ENCODE peak calls at places on chromosomes 6 and 20, in five cellular contexts. A is adrenal gland, B is AG04450, Y is coronary artery, N is brain microvascular endothelial cell. V is an unnamed sample.

GRCh38 chr20:25481235-25481917 is 73.9 kb downstream of the GINS1 start:
- DNase-seq in A (no peak), B (no peak), Y (no peak), N (no peak), V (no peak)

GRCh38 chr20:60424267-60424904 is 466.2 kb downstream of the CDH26 start:
- DNase-seq in A (no peak), B (no peak), Y (no peak), N (no peak), V (no peak)

GRCh38 chr20:6525447-6526303 is 241.8 kb upstream of the BMP2 start:
- DNase-seq in A (no peak), B (no peak), Y (no peak), N (peak), V (no peak)

GRCh38 chr20:45456632-45457031 is 12.9 kb upstream of the WFDC2 start:
- DNase-seq in A (no peak), B (no peak), Y (no peak), N (no peak), V (no peak)

GRCh38 chr20:24366605-24367004 is 102.8 kb upstream of the SYNDIG1 start:
- DNase-seq in A (no peak), B (no peak), Y (no peak), N (no peak), V (no peak)

GRCh38 chr6:142416179-142416578 is 114.4 kb downstream of the ADGRG6 start:
- DNase-seq in A (no peak), B (peak), Y (no peak), N (peak), V (no peak)

GRCh38 chr6:13248053-13248452 is 80.3 kb downstream of the TBC1D7 start:
- DNase-seq in A (no peak), B (peak), Y (no peak), N (peak), V (no peak)

GRCh38 chr20:47704746-47705496 is 80.4 kb downstream of the SULF2 start:
- DNase-seq in A (no peak), B (no peak), Y (no peak), N (no peak), V (peak)

GRCh38 chr6:122620902-122621301 is 10.7 kb downstream of the PKIB start:
- DNase-seq in A (no peak), B (no peak), Y (no peak), N (no peak), V (no peak)

GRCh38 chr20:16007978-16008377 is 565.3 kb downstream of the KIF16B start:
- DNase-seq in A (no peak), B (no peak), Y (no peak), N (no peak), V (no peak)

GRCh38 chr6:12119085-12119588 is 107.0 kb downstream of the HIVEP1 start:
- DNase-seq in A (no peak), B (no peak), Y (no peak), N (no peak), V (no peak)

GRCh38 chr6:164034602-164035140 is 620.2 kb downstream of the QKI start:
- DNase-seq in A (no peak), B (no peak), Y (no peak), N (no peak), V (no peak)

GRCh38 chr6:110415297-110415916 is at the start of gene DDO:
- DNase-seq in A (peak), B (no peak), Y (peak), N (no peak), V (peak)

GRCh38 chr6:141467881-141468280 is 664.8 kb upstream of the GJE1 start:
- DNase-seq in A (no peak), B (no peak), Y (no peak), N (peak), V (no peak)

GRCh38 chr6:42387336-42387735 is 64.4 kb downstream of the TRERF1 start:
- DNase-seq in A (no peak), B (no peak), Y (no peak), N (no peak), V (no peak)

GRCh38 chr6:157535354-157536217 is 154.6 kb downstream of the ZDHHC14 start:
- DNase-seq in A (no peak), B (no peak), Y (no peak), N (peak), V (no peak)

GRCh38 chr6:79307321-79308036 is 73.0 kb upstream of the HMGN3 start:
- DNase-seq in A (no peak), B (no peak), Y (no peak), N (peak), V (no peak)

GRCh38 chr6:52361945-52362442 is at the start of gene PAQR8:
- DNase-seq in A (peak), B (no peak), Y (peak), N (peak), V (peak)

GRCh38 chr6:55836481-55836880 is 38.9 kb downstream of the BMP5 start:
- DNase-seq in A (no peak), B (no peak), Y (no peak), N (no peak), V (no peak)
- H3K27ac ChIP-seq in A (no peak), B (no peak), Y (no peak), N (no peak), V (peak)

DNA sequence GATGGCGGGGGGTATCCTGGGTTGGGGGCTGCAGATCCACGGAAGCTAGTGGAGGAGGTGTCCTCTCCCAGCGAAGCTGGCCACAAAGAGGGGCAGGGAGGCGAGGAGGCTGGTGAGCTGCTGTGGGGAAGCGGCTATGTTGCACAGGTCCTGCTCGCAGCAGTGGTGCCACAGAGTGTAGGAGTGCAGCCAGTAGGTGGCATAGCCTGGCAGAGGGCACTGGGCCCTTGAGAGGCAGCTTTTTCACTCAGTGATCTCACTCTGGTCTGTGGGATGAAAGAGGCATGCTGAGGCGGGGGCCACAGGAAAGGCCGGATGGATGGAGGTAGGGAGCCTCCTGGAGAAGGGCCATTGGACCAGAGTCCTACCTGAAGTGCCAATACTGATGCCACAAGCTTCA is 2.9 kb upstream of the LY6G6D start:
- DNase-seq in A (no peak), B (no peak), Y (no peak), N (no peak), V (no peak)
- TF ChIP-seq CTCF in A (no peak), B (no peak), Y (no peak), N (peak), V (peak)

DNA sequence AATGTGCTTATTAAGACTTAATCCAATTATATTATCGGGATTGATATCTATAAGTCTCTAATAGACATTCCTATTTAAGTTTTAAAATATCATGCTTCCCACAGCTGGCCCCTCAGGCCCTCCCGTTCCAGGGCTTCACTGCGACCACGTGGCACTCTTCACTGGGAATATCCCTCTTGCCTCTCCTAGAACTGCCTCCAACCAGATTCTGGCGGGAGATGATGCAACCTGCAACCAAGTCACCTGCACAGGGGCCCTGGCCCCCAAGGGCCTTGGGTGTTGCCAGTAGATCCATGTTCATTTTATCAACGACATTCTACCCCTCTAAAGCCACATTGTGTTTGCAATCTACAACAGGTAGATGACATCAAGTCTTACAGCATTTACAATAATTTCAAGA is 18.4 kb upstream of the RAMACL start:
- DNase-seq in A (no peak), B (no peak), Y (no peak), N (no peak), V (no peak)
- H3K27ac ChIP-seq in A (no peak), B (no peak), Y (no peak), N (no peak), V (no peak)

GRCh38 chr20:41398408-41398807 is 31.8 kb upstream of the EMILIN3 start:
- DNase-seq in A (no peak), B (peak), Y (no peak), N (no peak), V (peak)
- TF ChIP-seq CTCF in A (no peak), B (peak), Y (no peak), N (no peak), V (no peak)

GRCh38 chr6:148616811-148617210 is 130.0 kb upstream of the UST start:
- DNase-seq in A (no peak), B (no peak), Y (no peak), N (no peak), V (no peak)

GRCh38 chr6:148608211-148608951 is 138.4 kb upstream of the UST start:
- DNase-seq in A (no peak), B (no peak), Y (no peak), N (no peak), V (no peak)

GRCh38 chr6:148612043-148612442 is 134.8 kb upstream of the UST start:
- DNase-seq in A (no peak), B (no peak), Y (no peak), N (no peak), V (no peak)

DNA sequence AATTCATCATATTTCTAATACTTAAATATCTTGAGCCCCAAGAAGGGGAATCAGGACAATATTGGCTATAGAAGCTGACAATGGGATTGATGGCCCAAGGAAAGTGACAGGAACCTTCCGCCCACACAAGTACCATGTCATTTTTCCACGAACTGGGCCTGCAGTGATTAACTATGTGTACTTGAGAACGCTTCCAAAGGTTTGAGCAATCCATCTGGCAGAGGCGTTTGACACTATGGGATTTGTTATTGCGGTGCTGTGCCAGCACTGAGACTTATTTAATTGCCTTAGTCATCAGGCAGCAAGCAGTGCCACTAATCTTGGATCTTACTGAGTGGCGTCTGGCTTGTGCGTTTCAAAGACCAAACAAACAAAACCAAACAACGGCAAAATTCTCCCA is 135.6 kb upstream of the UST start:
- DNase-seq in A (peak), B (no peak), Y (peak), N (no peak), V (peak)
- H3K27ac ChIP-seq in A (no peak), B (no peak), Y (peak), N (no peak), V (peak)

GRCh38 chr20:51337126-51337805 is 205.3 kb downstream of the NFATC2 start:
- DNase-seq in A (no peak), B (no peak), Y (no peak), N (no peak), V (no peak)

GRCh38 chr20:51334609-51335008 is 207.9 kb downstream of the NFATC2 start:
- DNase-seq in A (no peak), B (no peak), Y (no peak), N (no peak), V (no peak)

GRCh38 chr20:51333446-51333845 is 209.1 kb downstream of the NFATC2 start:
- DNase-seq in A (no peak), B (no peak), Y (no peak), N (no peak), V (no peak)

GRCh38 chr20:51333971-51334370 is 208.5 kb downstream of the NFATC2 start:
- DNase-seq in A (no peak), B (no peak), Y (no peak), N (no peak), V (no peak)

GRCh38 chr20:51335329-51335841 is 207.1 kb downstream of the NFATC2 start:
- DNase-seq in A (no peak), B (peak), Y (no peak), N (peak), V (no peak)
- TF ChIP-seq CTCF in A (no peak), B (peak), Y (no peak), N (no peak), V (no peak)

DNA sequence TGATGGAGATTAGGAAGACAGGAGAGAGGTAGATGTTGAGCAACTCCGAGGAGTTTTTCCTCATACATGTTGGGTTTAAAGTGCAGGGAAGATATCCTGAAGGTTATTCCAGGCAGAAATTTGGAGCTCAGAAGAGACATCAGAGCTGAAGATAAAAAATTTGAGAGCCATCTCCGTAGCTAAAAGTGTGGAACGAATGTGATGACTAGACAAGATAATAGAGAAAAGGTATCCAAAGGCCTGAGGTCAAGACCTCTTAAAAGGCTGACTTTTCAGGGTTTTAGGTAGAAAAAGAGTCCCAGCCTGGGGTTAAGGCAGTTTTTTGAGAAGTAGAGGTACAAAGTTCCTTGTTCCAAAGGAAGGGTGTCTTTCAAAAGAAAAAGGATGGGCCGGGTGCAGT is 214.8 kb downstream of the ESR1 start:
- DNase-seq in A (no peak), B (no peak), Y (no peak), N (no peak), V (no peak)
- H3K27ac ChIP-seq in A (no peak), B (no peak), Y (no peak), N (no peak), V (no peak)

DNA sequence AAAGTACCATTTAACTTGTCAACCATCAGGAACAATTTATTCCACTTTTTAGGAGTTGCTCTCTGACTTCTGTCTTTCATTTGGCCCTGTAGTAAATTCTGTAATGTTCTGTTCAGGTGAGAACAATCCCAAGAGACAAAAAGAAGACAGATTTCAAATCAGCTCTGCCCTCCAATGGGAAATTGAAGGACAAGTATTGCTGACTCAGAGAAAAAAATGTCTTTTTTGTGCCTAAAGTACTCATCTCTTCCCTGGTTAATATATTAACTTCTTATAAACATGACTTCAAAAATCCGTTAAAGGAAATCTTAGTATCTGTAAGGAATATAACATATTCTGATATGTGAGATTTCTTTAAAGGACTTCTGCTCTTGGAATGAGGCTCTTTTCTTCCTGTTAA is 38.6 kb upstream of the SCGN start:
- DNase-seq in A (no peak), B (no peak), Y (no peak), N (no peak), V (no peak)
- TF ChIP-seq CTCF in A (no peak), B (no peak), Y (no peak), N (no peak), V (no peak)

DNA sequence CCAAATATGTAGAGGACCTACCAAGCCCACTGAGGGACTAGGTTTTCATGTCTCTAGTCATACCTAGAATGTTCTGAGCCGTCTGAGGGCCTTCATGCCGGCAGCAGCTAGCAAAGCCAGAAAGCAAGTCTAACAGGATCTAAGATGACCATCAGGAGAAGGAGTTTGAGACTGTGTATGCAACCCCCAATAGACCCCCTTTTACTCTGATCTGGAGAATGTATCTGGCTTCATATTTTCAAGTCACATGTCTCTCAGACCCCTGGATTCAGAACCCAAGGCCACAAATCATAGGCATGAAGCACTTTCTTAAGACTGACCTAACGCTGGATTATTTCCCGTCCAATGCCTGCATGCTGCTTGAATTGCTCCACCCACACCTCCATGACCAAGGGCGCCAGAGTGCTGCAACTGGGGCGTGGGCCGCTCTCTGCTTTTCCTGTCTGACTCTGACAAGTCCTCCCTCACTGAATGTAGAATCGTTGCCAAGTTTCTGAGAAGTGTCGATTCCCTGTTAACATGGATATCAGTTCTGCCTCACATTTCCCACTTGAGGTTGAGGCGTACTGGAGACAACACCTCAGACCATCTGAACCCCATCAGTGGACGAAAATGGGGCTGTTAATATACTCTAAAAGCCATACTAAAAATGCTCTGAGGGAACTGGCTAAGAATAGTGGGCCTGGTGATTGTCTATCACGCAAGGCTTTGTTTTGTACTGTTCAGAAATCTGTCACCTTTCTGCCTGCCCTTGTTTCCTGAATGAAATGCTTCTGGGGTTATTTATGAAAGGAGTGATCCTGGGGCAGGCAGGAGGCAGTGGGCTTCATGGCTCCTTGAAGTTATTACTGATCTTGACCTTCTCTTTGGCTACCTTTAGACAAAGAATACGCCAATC is 23.9 kb upstream of the ASXL1 start:
- DNase-seq in A (no peak), B (no peak), Y (no peak), N (no peak), V (peak)
- H3K27ac ChIP-seq in A (no peak), B (no peak), Y (no peak), N (no peak), V (peak)

DNA sequence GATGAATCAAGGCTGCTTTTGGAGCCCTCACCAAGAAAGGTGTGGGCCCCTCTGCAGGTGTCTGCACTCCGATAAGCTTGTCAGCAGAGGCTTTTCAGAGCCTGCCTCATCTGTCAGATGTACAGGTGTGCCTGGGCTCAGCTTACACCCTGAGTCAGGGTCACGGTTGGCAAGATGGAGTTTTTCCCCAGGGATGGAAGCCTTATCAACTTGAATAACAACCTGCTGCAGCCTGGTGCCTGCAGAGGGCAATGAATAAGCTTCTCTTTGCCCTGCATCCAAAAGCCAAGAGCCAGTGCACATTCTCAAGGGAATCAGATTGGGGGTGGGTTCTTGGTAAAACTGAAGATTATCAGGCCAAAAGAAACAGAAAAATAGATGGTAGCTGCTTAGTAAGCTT is 427.1 kb downstream of the CD83 start:
- DNase-seq in A (no peak), B (no peak), Y (no peak), N (no peak), V (no peak)
- TF ChIP-seq CTCF in A (no peak), B (no peak), Y (no peak), N (no peak), V (no peak)